ENCODE peak calls at places on chromosomes 7 and 10, in seven cellular contexts. One of them, this sample, is unnamed.

GRCh38 chr10:64484931-64485330 is 963.7 kb downstream of the REEP3 start:
- DNase-seq in cardiac fibroblast: no peak
- DNase-seq in brain microvascular endothelial cell: no peak
- DNase-seq in natural killer cell: no peak
- DNase-seq in CD8-positive, alpha-beta T cell: no peak
- DNase-seq in lung: no peak
- DNase-seq in A549: no peak
- DNase-seq in this sample: no peak

GRCh38 chr7:148883233-148884048 is 650 bp downstream of the EZH2 start:
- DNase-seq in natural killer cell: peak; percentile 72
- DNase-seq in CD8-positive, alpha-beta T cell: peak; percentile 66
- DNase-seq in cardiac fibroblast: peak; percentile 3
- DNase-seq in brain microvascular endothelial cell: no peak
- DNase-seq in lung: peak; percentile 34
- DNase-seq in A549: peak; percentile 28
- DNase-seq in this sample: peak; percentile 53

GRCh38 chr10:38007551-38007950 is 2.9 kb upstream of the ZNF33A start:
- DNase-seq in A549: no peak
- DNase-seq in brain microvascular endothelial cell: no peak
- DNase-seq in lung: no peak
- DNase-seq in cardiac fibroblast: no peak
- DNase-seq in natural killer cell: no peak
- DNase-seq in CD8-positive, alpha-beta T cell: no peak
- DNase-seq in this sample: no peak

GRCh38 chr10:47189802-47190201 is 110.2 kb upstream of the GDF10 start:
- DNase-seq in cardiac fibroblast: no peak
- DNase-seq in A549: no peak
- DNase-seq in natural killer cell: no peak
- DNase-seq in brain microvascular endothelial cell: no peak
- DNase-seq in lung: no peak
- DNase-seq in CD8-positive, alpha-beta T cell: peak; percentile 42
- DNase-seq in this sample: no peak

GRCh38 chr7:80558116-80558515 is 46.3 kb upstream of the GNAT3 start:
- DNase-seq in brain microvascular endothelial cell: no peak
- DNase-seq in CD8-positive, alpha-beta T cell: no peak
- DNase-seq in A549: no peak
- DNase-seq in cardiac fibroblast: no peak
- DNase-seq in lung: no peak
- DNase-seq in natural killer cell: no peak
- DNase-seq in this sample: no peak

GRCh38 chr10:784759-785538 is 95.5 kb upstream of the DIP2C start:
- DNase-seq in brain microvascular endothelial cell: peak; percentile 85
- DNase-seq in CD8-positive, alpha-beta T cell: peak; percentile 37
- DNase-seq in cardiac fibroblast: peak; percentile 65
- DNase-seq in natural killer cell: no peak
- DNase-seq in A549: peak; percentile 54
- DNase-seq in lung: peak; percentile 52
- DNase-seq in this sample: peak; percentile 16

GRCh38 chr10:18367840-18368239 is 227.6 kb downstream of the CACNB2 start:
- DNase-seq in brain microvascular endothelial cell: no peak
- DNase-seq in A549: no peak
- DNase-seq in cardiac fibroblast: no peak
- DNase-seq in natural killer cell: no peak
- DNase-seq in CD8-positive, alpha-beta T cell: no peak
- DNase-seq in lung: no peak
- DNase-seq in this sample: no peak

GRCh38 chr10:119715628-119716505 is 10.0 kb upstream of the INPP5F start:
- DNase-seq in cardiac fibroblast: peak; percentile 25
- DNase-seq in brain microvascular endothelial cell: no peak
- DNase-seq in lung: no peak
- DNase-seq in CD8-positive, alpha-beta T cell: no peak
- DNase-seq in natural killer cell: no peak
- DNase-seq in A549: no peak
- DNase-seq in this sample: no peak

GRCh38 chr10:102802920-102803534 is 34.2 kb downstream of the CYP17A1 start:
- DNase-seq in brain microvascular endothelial cell: peak; percentile 97
- DNase-seq in A549: no peak
- DNase-seq in natural killer cell: no peak
- DNase-seq in lung: peak; percentile 36
- DNase-seq in CD8-positive, alpha-beta T cell: no peak
- DNase-seq in cardiac fibroblast: peak; percentile 96
- DNase-seq in this sample: no peak

GRCh38 chr7:57772126-57772924 is 322.3 kb downstream of the ZNF716 start:
- DNase-seq in A549: no peak
- DNase-seq in cardiac fibroblast: no peak
- DNase-seq in CD8-positive, alpha-beta T cell: no peak
- DNase-seq in natural killer cell: no peak
- DNase-seq in lung: no peak
- DNase-seq in brain microvascular endothelial cell: no peak
- DNase-seq in this sample: no peak

GRCh38 chr7:27478104-27478503 is 184.6 kb downstream of the HIBADH start:
- DNase-seq in cardiac fibroblast: no peak
- DNase-seq in lung: no peak
- DNase-seq in CD8-positive, alpha-beta T cell: no peak
- DNase-seq in natural killer cell: no peak
- DNase-seq in brain microvascular endothelial cell: no peak
- DNase-seq in A549: no peak
- DNase-seq in this sample: no peak

GRCh38 chr7:81079736-81080135 is 160.9 kb upstream of the SEMA3C start:
- DNase-seq in lung: no peak
- DNase-seq in A549: no peak
- DNase-seq in brain microvascular endothelial cell: no peak
- DNase-seq in cardiac fibroblast: peak; percentile 14
- DNase-seq in natural killer cell: no peak
- DNase-seq in CD8-positive, alpha-beta T cell: no peak
- DNase-seq in this sample: no peak

GRCh38 chr10:100829933-100830727 is 82.6 kb upstream of the SLF2 start:
- DNase-seq in A549: no peak
- DNase-seq in cardiac fibroblast: no peak
- DNase-seq in lung: no peak
- DNase-seq in brain microvascular endothelial cell: no peak
- DNase-seq in CD8-positive, alpha-beta T cell: no peak
- DNase-seq in natural killer cell: no peak
- DNase-seq in this sample: no peak

GRCh38 chr7:48299580-48300169 is 128.4 kb downstream of the ABCA13 start:
- DNase-seq in CD8-positive, alpha-beta T cell: no peak
- DNase-seq in brain microvascular endothelial cell: peak; percentile 87
- DNase-seq in lung: peak; percentile 47
- DNase-seq in natural killer cell: no peak
- DNase-seq in A549: peak; percentile 53
- DNase-seq in cardiac fibroblast: peak; percentile 64
- DNase-seq in this sample: no peak
- TF ChIP-seq CTCF in CD8-positive, alpha-beta T cell: no peak
- TF ChIP-seq CTCF in brain microvascular endothelial cell: peak; percentile 88
- TF ChIP-seq CTCF in lung: peak; percentile 27
- TF ChIP-seq CTCF in natural killer cell: no peak
- TF ChIP-seq CTCF in A549: peak; percentile 81
- TF ChIP-seq CTCF in cardiac fibroblast: peak; percentile 71
- TF ChIP-seq CTCF in this sample: no peak

GRCh38 chr10:108586424-108586823 is 1336.9 kb downstream of the XPNPEP1 start:
- DNase-seq in CD8-positive, alpha-beta T cell: no peak
- DNase-seq in A549: no peak
- DNase-seq in lung: no peak
- DNase-seq in cardiac fibroblast: no peak
- DNase-seq in natural killer cell: no peak
- DNase-seq in brain microvascular endothelial cell: no peak
- DNase-seq in this sample: no peak
- TF ChIP-seq CTCF in CD8-positive, alpha-beta T cell: no peak
- TF ChIP-seq CTCF in A549: no peak
- TF ChIP-seq CTCF in lung: no peak
- TF ChIP-seq CTCF in cardiac fibroblast: no peak
- TF ChIP-seq CTCF in natural killer cell: no peak
- TF ChIP-seq CTCF in brain microvascular endothelial cell: no peak
- TF ChIP-seq CTCF in this sample: no peak

GRCh38 chr10:90779573-90779972 is 78.3 kb downstream of the HTR7 start:
- DNase-seq in CD8-positive, alpha-beta T cell: no peak
- DNase-seq in brain microvascular endothelial cell: no peak
- DNase-seq in cardiac fibroblast: no peak
- DNase-seq in lung: no peak
- DNase-seq in natural killer cell: no peak
- DNase-seq in A549: peak; percentile 8
- DNase-seq in this sample: no peak
- TF ChIP-seq CTCF in CD8-positive, alpha-beta T cell: no peak
- TF ChIP-seq CTCF in brain microvascular endothelial cell: peak; percentile 52
- TF ChIP-seq CTCF in cardiac fibroblast: peak; percentile 39
- TF ChIP-seq CTCF in lung: no peak
- TF ChIP-seq CTCF in natural killer cell: no peak
- TF ChIP-seq CTCF in A549: no peak
- TF ChIP-seq CTCF in this sample: no peak

GRCh38 chr7:87627634-87627994 is 584 bp upstream of the RUNDC3B start:
- DNase-seq in A549: no peak
- DNase-seq in CD8-positive, alpha-beta T cell: no peak
- DNase-seq in natural killer cell: no peak
- DNase-seq in cardiac fibroblast: no peak
- DNase-seq in lung: no peak
- DNase-seq in brain microvascular endothelial cell: no peak
- DNase-seq in this sample: no peak
- TF ChIP-seq CTCF in A549: no peak
- TF ChIP-seq CTCF in CD8-positive, alpha-beta T cell: no peak
- TF ChIP-seq CTCF in natural killer cell: no peak
- TF ChIP-seq CTCF in cardiac fibroblast: no peak
- TF ChIP-seq CTCF in lung: no peak
- TF ChIP-seq CTCF in brain microvascular endothelial cell: no peak
- TF ChIP-seq CTCF in this sample: no peak

GRCh38 chr10:74234569-74234968 is 83.5 kb downstream of the ADK start:
- DNase-seq in CD8-positive, alpha-beta T cell: no peak
- DNase-seq in natural killer cell: no peak
- DNase-seq in cardiac fibroblast: peak; percentile 31
- DNase-seq in lung: no peak
- DNase-seq in brain microvascular endothelial cell: no peak
- DNase-seq in A549: no peak
- DNase-seq in this sample: no peak
- TF ChIP-seq CTCF in CD8-positive, alpha-beta T cell: peak; percentile 73
- TF ChIP-seq CTCF in natural killer cell: peak; percentile 42
- TF ChIP-seq CTCF in cardiac fibroblast: peak; percentile 37
- TF ChIP-seq CTCF in lung: no peak
- TF ChIP-seq CTCF in brain microvascular endothelial cell: peak; percentile 20
- TF ChIP-seq CTCF in A549: peak; percentile 54
- TF ChIP-seq CTCF in this sample: no peak

GRCh38 chr7:75905785-75906604 is 9.0 kb upstream of the POR start:
- DNase-seq in cardiac fibroblast: peak; percentile 86
- DNase-seq in natural killer cell: no peak
- DNase-seq in brain microvascular endothelial cell: peak; percentile 35
- DNase-seq in CD8-positive, alpha-beta T cell: no peak
- DNase-seq in A549: peak; percentile 47
- DNase-seq in lung: peak; percentile 79
- DNase-seq in this sample: no peak
- TF ChIP-seq CTCF in cardiac fibroblast: no peak
- TF ChIP-seq CTCF in natural killer cell: no peak
- TF ChIP-seq CTCF in brain microvascular endothelial cell: no peak
- TF ChIP-seq CTCF in CD8-positive, alpha-beta T cell: no peak
- TF ChIP-seq CTCF in A549: no peak
- TF ChIP-seq CTCF in lung: no peak
- TF ChIP-seq CTCF in this sample: no peak